ENCODE peak calls at places on chromosome 21, in four cellular contexts. X is lower lobe of right lung, L is tibial nerve, P is foreskin fibroblast. H is an unnamed sample.

GRCh38 chr21:41840880-41841279 is 38.3 kb downstream of the PRDM15 start:
- DNase-seq in P (no peak), X (no peak), L (no peak), H (no peak)

GRCh38 chr21:42518626-42519025 is 5.0 kb downstream of the SLC37A1 start:
- DNase-seq in P (no peak), L (no peak), X (no peak), H (peak; percentile 36)

GRCh38 chr21:19523731-19524130 is 1120.1 kb upstream of the TMPRSS15 start:
- DNase-seq in P (no peak), L (no peak), X (no peak), H (no peak)

GRCh38 chr21:40681164-40681859 is 165.6 kb downstream of the DSCAM start:
- DNase-seq in X (no peak), L (no peak), P (no peak), H (no peak)

GRCh38 chr21:33554982-33555344 is 12.1 kb downstream of the SON start:
- DNase-seq in P (no peak), L (no peak), X (no peak), H (no peak)

GRCh38 chr21:39350094-39351006 is 1.5 kb upstream of the HMGN1 start:
- DNase-seq in P (no peak), L (no peak), X (no peak), H (no peak)

GRCh38 chr21:29172282-29172681 is 41.8 kb downstream of the MAP3K7CL start:
- DNase-seq in P (no peak), X (no peak), L (no peak), H (no peak)

GRCh38 chr21:45593162-45594022 is 50.1 kb upstream of the PCBP3 start:
- DNase-seq in L (no peak), P (no peak), X (peak; percentile 28), H (peak; percentile 57)

GRCh38 chr21:26961704-26962103 is 5.2 kb downstream of the ADAMTS5 start:
- DNase-seq in X (no peak), P (no peak), L (no peak), H (no peak)
- TF ChIP-seq CTCF in X (peak; percentile 25), P (no peak), L (no peak), H (no peak)

DNA sequence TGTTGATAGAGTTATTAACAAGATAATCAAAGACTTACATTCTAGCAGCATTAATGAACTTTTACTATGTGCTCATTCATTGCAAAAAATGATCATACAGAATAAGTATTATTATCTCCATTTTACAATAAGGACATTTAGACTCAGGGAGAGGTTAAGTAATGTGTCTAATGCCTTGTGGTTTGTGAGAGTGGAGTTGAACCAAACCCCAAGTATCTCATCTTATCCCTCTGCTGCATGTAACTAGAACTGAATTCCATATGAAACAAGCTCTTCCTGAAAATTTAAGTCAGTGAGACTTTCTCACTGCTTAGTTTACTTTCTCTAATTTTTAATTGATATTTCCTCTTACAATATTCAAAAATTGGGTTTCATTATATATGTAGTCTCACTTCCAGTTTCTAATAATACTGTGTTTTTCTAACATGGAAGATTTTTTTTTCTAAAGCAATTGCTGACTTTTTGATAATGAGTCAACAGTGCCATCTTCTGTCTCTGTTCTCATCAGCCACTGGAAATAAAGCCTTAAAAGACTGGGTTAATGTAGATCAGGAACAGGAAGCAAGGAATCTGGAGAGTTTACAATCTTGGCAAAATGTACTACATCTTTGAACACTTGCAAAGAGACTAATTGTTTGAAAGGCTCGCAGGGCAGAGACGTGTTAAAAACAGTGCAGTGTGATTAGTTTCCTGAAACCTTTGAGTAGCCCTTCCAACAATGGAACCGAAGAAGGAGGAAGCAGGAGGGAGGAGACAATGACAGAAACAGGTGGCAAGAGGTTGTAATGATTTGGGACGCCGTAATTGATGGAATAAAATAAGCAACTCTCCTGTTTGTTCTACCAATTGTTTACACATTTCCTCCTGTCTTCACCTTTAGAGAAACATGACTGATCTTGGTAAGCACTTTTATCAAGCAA is 567.6 kb downstream of the MRPL39 start:
- DNase-seq in X (no peak), P (no peak), L (no peak), H (no peak)
- TF ChIP-seq CTCF in X (no peak), P (no peak), L (peak; percentile 14), H (peak; percentile 20)

GRCh38 chr21:36973986-36974850 is 7.7 kb upstream of the HLCS start:
- DNase-seq in L (no peak), X (no peak), P (no peak), H (no peak)

GRCh38 chr21:36976882-36977651 is 10.6 kb upstream of the HLCS start:
- DNase-seq in X (no peak), L (peak; percentile 44), P (peak; percentile 50), H (no peak)

GRCh38 chr21:36976228-36976627 is 9.8 kb upstream of the HLCS start:
- DNase-seq in X (no peak), P (no peak), L (no peak), H (no peak)

GRCh38 chr21:36980280-36981048 is 14.0 kb upstream of the HLCS start:
- DNase-seq in L (no peak), X (peak; percentile 67), P (no peak), H (no peak)

DNA sequence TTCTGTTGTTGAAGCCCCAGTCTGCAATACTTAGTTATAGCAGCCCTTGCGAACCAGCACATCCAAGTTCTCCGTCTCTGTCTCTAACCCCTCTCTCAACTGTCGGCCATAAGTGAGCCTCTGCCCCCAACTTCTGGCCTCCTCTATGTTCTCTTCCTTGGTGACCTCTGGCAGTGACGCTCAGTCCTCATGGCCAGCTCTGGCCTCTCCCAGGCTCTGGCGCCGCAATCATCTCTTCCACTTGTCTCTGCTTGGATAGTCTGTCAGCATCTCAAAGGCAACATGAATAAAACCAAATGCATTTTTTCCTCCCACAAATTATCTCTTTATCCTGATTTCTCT is 8.4 kb upstream of the HLCS start:
- DNase-seq in P (no peak), L (no peak), X (no peak), H (no peak)
- TF ChIP-seq CTCF in P (no peak), L (no peak), X (no peak), H (no peak)

GRCh38 chr21:31518580-31518979 is 140.9 kb upstream of the SOD1 start:
- DNase-seq in X (no peak), L (no peak), P (no peak), H (no peak)

GRCh38 chr21:31511258-31511657 is 148.2 kb upstream of the SOD1 start:
- DNase-seq in L (no peak), P (no peak), X (no peak), H (no peak)

GRCh38 chr21:31517664-31518402 is 141.7 kb upstream of the SOD1 start:
- DNase-seq in P (no peak), X (no peak), L (no peak), H (no peak)

GRCh38 chr21:31515253-31515652 is 144.2 kb upstream of the SOD1 start:
- DNase-seq in L (no peak), P (no peak), X (no peak), H (no peak)

GRCh38 chr21:31514598-31514997 is 144.9 kb upstream of the SOD1 start:
- DNase-seq in L (peak; percentile 28), P (no peak), X (no peak), H (no peak)
- TF ChIP-seq CTCF in L (no peak), P (no peak), X (no peak), H (no peak)

GRCh38 chr21:46634427-46634826 is 1.0 kb upstream of the PRMT2 start:
- DNase-seq in L (no peak), P (no peak), X (no peak), H (no peak)

GRCh38 chr21:46635324-46636180 is at the start of gene PRMT2:
- DNase-seq in X (peak; percentile 98), L (peak; percentile 83), P (peak; percentile 93), H (peak; percentile 99)

GRCh38 chr21:46636181-46636512 is 673 bp downstream of the PRMT2 start:
- DNase-seq in X (no peak), L (no peak), P (no peak), H (no peak)

GRCh38 chr21:46633561-46633960 is 1.9 kb upstream of the PRMT2 start:
- DNase-seq in X (no peak), P (no peak), L (no peak), H (no peak)

DNA sequence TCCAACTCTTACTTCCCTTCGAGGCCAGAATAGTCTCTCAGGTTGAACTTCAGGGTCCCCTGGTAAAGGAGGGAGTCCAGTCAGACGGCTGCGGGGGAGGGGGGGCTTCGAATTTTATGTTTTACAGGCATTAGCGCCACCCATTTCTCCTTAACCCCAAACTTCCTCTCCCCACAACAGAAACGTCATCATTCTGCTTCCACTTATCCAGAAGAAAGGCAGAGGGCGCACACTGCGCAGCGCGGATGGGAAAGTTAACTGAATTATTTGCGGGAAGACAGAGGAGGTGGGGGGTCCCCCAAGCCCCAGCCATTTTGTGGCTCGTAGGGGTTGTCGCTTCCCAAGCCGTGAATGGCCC is 529 bp upstream of the PRMT2 start:
- DNase-seq in P (peak; percentile 79), X (peak; percentile 78), L (peak; percentile 72), H (peak; percentile 90)
- TF ChIP-seq CTCF in P (peak; percentile 2), X (peak; percentile 25), L (no peak), H (no peak)